ENCODE peak calls at places on chromosomes 16 and 17, in four cellular contexts. A, X, D and I are unnamed samples.
A peak's percentile ranks its signal among the peaks of the same experiment; 100 is the strongest.

GRCh38 chr17:17818088-17818526 is 18.7 kb downstream of the SREBF1 start:
- DNase-seq in A (peak; percentile 60), X (peak; percentile 29), D (no peak), I (no peak)

GRCh38 chr16:4494746-4495490 is 18.7 kb downstream of the HMOX2 start:
- DNase-seq in A (no peak), X (peak; percentile 86), D (no peak), I (no peak)

GRCh38 chr17:17641621-17642409 is 39.4 kb upstream of the RAI1 start:
- DNase-seq in A (peak; percentile 85), X (peak; percentile 76), D (peak; percentile 71), I (peak; percentile 80)

GRCh38 chr17:10072086-10072485 is 126.3 kb downstream of the GAS7 start:
- DNase-seq in A (no peak), X (no peak), D (no peak), I (no peak)

GRCh38 chr17:13995856-13996635 is 73.3 kb upstream of the COX10 start:
- DNase-seq in A (no peak), X (no peak), D (no peak), I (no peak)

GRCh38 chr17:43118679-43119615 is 6.2 kb downstream of the BRCA1 start:
- DNase-seq in A (no peak), X (peak; percentile 17), D (no peak), I (no peak)

GRCh38 chr17:13420294-13421277 is 181.1 kb downstream of the HS3ST3A1 start:
- DNase-seq in A (no peak), X (peak; percentile 92), D (no peak), I (no peak)

GRCh38 chr17:38674013-38674748 is 576 bp downstream of the EPOP start:
- DNase-seq in A (peak; percentile 55), X (no peak), D (no peak), I (no peak)

GRCh38 chr17:1107777-1108559 is 71.8 kb downstream of the ABR start:
- DNase-seq in A (no peak), X (no peak), D (no peak), I (no peak)

GRCh38 chr16:50642349-50642748 is 38.8 kb downstream of the SNX20 start:
- DNase-seq in A (no peak), X (no peak), D (no peak), I (no peak)

GRCh38 chr17:16294560-16294959 is 58.7 kb downstream of the CENPV start:
- DNase-seq in A (no peak), X (no peak), D (no peak), I (no peak)

GRCh38 chr17:14051692-14052091 is 17.6 kb upstream of the COX10 start:
- DNase-seq in A (no peak), X (no peak), D (no peak), I (no peak)

GRCh38 chr16:84303023-84303422 is 8.3 kb downstream of the WFDC1 start:
- DNase-seq in A (no peak), X (peak; percentile 73), D (peak; percentile 34), I (no peak)

GRCh38 chr17:2962236-2962635 is 101.2 kb downstream of the OR1D5 start:
- DNase-seq in A (no peak), X (no peak), D (no peak), I (no peak)

GRCh38 chr16:3017806-3018506 is at the start of gene CLDN6:
- DNase-seq in A (peak; percentile 94), X (no peak), D (no peak), I (no peak)

GRCh38 chr17:39178516-39178915 is 12.6 kb upstream of the ARL5C start:
- DNase-seq in A (no peak), X (no peak), D (no peak), I (no peak)

GRCh38 chr16:30948087-30948955 is 547 bp upstream of the ORAI3 start:
- DNase-seq in A (peak; percentile 100), X (peak; percentile 96), D (peak; percentile 87), I (peak; percentile 83)

GRCh38 chr17:1793447-1793806 is 31.6 kb downstream of the SERPINF1 start:
- DNase-seq in A (no peak), X (peak; percentile 16), D (no peak), I (no peak)

GRCh38 chr17:78665952-78666920 is 89.0 kb upstream of the DNAH17 start:
- DNase-seq in A (peak; percentile 32), X (no peak), D (no peak), I (no peak)

GRCh38 chr16:28140788-28141618 is 70.8 kb downstream of the XPO6 start:
- DNase-seq in A (no peak), X (no peak), D (no peak), I (no peak)

GRCh38 chr17:81019563-81020442 is 15.1 kb upstream of the BAIAP2 start:
- DNase-seq in A (no peak), X (no peak), D (no peak), I (no peak)

GRCh38 chr17:39604911-39605491 is 2.7 kb downstream of the NEUROD2 start:
- DNase-seq in A (no peak), X (no peak), D (no peak), I (no peak)

GRCh38 chr16:31354394-31355291 is at the start of gene ITGAX:
- DNase-seq in A (no peak), X (peak; percentile 20), D (no peak), I (no peak)

GRCh38 chr17:7750321-7750821 is 32.8 kb downstream of the DNAH2 start:
- DNase-seq in A (no peak), X (peak; percentile 89), D (no peak), I (no peak)

GRCh38 chr16:57755061-57755684 is 19.6 kb downstream of the KATNB1 start:
- DNase-seq in A (no peak), X (no peak), D (no peak), I (no peak)

GRCh38 chr16:19722981-19723380 is 4.9 kb downstream of the IQCK start:
- DNase-seq in A (no peak), X (no peak), D (no peak), I (no peak)

GRCh38 chr17:3008336-3009279 is 54.8 kb downstream of the OR1D5 start:
- DNase-seq in A (no peak), X (no peak), D (no peak), I (no peak)

GRCh38 chr16:55340445-55340844 is 16.4 kb downstream of the IRX6 start:
- DNase-seq in A (no peak), X (no peak), D (no peak), I (no peak)

GRCh38 chr17:148757-149156 is 11.4 kb downstream of the SCGB1C2 start:
- DNase-seq in A (no peak), X (no peak), D (no peak), I (no peak)

GRCh38 chr16:8622315-8622656 is 788 bp downstream of the METTL22 start:
- DNase-seq in A (no peak), X (no peak), D (no peak), I (no peak)

GRCh38 chr16:81494434-81494806 is 49.8 kb downstream of the CMIP start:
- DNase-seq in A (no peak), X (no peak), D (no peak), I (no peak)
- H3K27ac ChIP-seq in A (no peak overlapping the region), X (peak overlapping the region; percentile 5), D (no peak overlapping the region), I (no peak overlapping the region)

DNA sequence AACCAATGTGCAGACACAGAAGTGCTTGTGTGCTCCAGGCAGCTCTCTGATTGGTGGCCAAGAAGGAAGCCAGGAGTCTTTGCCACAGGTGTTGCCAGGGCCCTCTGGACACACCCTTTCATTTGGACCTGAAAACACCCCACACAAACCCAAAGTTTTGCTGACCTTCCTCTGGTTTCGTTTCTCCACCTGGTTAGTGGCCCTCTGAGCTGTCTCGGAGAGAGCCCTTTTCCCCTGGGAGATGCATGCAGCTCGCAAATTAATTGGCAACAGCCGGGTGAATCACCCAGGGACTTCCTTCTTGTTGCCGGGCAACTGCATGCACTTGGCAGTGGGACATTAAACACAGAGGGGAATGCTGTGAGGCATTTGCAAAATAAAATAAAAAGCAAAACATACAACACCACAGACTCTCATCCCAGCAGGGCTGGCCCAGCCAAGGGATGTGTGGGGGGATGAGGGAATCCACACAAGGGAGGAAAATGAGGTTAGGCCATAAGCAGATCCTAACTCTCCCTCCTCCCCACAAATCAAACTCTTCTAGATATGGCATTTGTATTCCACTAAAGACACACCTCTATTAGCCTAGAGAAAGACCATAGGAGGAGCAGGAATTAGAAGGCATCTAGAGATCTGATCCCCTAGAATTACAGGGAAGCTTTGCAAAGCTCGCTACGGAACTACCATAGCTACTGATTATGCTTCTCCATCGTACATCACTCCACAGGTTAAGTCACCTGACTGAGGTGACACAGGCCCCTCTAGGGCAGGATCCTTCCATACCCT is 286.7 kb downstream of the SOX9 start:
- DNase-seq in A (no peak), X (peak; percentile 99), D (peak; percentile 46), I (no peak)
- H3K27ac ChIP-seq in A (no peak overlapping the region), X (peak overlapping the region; percentile 69), D (peak overlapping the region; percentile 85), I (no peak overlapping the region)

GRCh38 chr17:82343560-82343959 is 10.0 kb upstream of the SECTM1 start:
- DNase-seq in A (no peak), X (no peak), D (no peak), I (no peak)

GRCh38 chr17:82344175-82344907 is 10.8 kb upstream of the SECTM1 start:
- DNase-seq in A (no peak), X (no peak), D (no peak), I (no peak)

GRCh38 chr17:82338858-82339633 is 5.5 kb upstream of the SECTM1 start:
- DNase-seq in A (no peak), X (peak; percentile 71), D (peak; percentile 32), I (no peak)

GRCh38 chr17:82342361-82343079 is 9.0 kb upstream of the SECTM1 start:
- DNase-seq in A (no peak), X (no peak), D (no peak), I (no peak)

DNA sequence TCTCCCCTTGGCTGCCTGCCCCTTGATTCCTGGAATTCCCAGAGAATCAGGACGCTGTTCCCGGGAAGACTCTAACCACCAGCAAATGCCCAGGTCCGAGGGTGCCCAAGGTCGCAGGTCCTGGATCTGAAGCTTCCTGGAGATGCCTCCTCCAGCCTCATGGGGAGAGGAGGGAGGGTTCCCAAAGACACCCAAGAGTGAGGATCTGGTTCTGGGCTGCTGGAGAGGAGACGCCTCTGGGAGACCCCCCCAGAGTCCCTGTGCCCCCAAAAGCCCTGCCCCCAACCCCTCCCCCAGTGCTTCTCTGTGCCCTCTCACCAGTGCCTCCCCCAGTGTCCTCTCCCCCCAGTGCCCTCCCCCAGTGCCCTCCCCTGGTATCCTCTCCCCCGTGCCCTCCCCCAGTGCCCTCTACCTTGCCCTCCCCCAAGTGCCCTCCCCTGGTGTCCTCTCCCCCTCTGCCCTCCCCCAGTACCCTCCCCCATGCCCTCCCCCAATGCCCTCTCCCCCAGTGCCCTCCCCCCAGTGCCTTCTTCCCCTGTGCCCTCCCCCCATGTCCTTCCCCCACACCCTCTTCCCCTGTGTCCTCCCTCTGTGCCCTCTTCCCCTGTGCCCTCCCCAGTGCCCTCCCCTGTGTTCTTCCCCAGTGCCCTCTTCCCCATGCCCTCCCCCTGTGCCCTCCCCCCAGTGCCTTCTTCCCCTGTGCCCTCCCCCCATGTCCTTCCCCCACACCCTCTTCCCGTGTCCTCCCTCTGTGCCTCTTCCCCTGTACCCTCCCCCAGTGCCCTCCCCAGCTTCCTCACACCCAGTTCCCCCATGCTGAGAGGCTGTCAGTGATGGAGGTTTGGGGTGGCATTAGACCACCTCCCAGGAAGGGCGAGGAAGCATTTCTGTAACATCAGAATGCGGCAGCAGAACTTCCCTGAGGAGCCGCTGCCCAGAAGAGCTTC is 6.3 kb upstream of the SECTM1 start:
- DNase-seq in A (no peak), X (no peak), D (no peak), I (no peak)
- H3K27ac ChIP-seq in A (no peak overlapping the region), X (peak overlapping the region; percentile 7), D (no peak overlapping the region), I (no peak overlapping the region)

DNA sequence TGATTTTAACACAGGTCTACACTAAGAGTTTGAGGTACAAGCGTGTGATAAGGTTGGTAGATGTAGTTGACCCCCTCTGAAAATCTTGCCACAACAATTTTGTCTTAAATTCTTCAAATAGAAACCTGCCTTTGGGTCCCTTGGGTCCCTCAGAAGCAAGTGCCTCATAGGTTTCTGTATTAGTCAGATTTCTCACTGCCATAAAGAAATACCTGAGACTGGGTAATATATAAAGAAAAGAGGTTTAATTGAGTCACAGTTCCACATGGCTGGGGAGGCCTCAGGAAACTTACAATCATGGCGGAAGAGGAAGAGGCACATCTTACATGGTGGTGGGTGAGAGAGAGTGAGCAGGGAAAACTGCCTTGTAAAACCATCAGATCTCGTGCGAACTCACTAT is 301.2 kb downstream of the MAP2K6 start:
- DNase-seq in A (no peak), X (no peak), D (no peak), I (no peak)
- H3K27ac ChIP-seq in A (no peak overlapping the region), X (no peak overlapping the region), D (no peak overlapping the region), I (no peak overlapping the region)